ENCODE peak calls at places on chromosomes 11 and 22, in five cellular contexts. One of them, this sample, is unnamed. For H3K4me1, the result is how much of the 10 kb centered on the place peaks cover.

GRCh38 chr11:92500463-92500862 is 275.8 kb downstream of the FAT3 start:
- DNase-seq in H1: no peak
- DNase-seq in HCT116: no peak
- DNase-seq in HepG2: no peak
- DNase-seq in SK-N-SH: no peak
- DNase-seq in this sample: no peak

GRCh38 chr11:57460017-57460755 is at the start of gene RTN4RL2:
- DNase-seq in HepG2: peak
- DNase-seq in SK-N-SH: peak
- DNase-seq in H1: peak
- DNase-seq in HCT116: peak
- DNase-seq in this sample: no peak

GRCh38 chr11:126853732-126854131 is 146.8 kb downstream of the KIRREL3 start:
- DNase-seq in HCT116: no peak
- DNase-seq in SK-N-SH: no peak
- DNase-seq in HepG2: no peak
- DNase-seq in H1: no peak
- DNase-seq in this sample: no peak

GRCh38 chr22:35205141-35205775 is 52.0 kb upstream of the HMGXB4 start:
- DNase-seq in HCT116: no peak
- DNase-seq in H1: no peak
- DNase-seq in SK-N-SH: no peak
- DNase-seq in HepG2: no peak
- DNase-seq in this sample: no peak

GRCh38 chr22:21816787-21817496 is 50.5 kb downstream of the MAPK1 start:
- DNase-seq in H1: no peak
- DNase-seq in HepG2: no peak
- DNase-seq in HCT116: no peak
- DNase-seq in SK-N-SH: peak
- DNase-seq in this sample: no peak

GRCh38 chr22:19454156-19454555 is 6.6 kb upstream of the C22orf39 start:
- DNase-seq in SK-N-SH: no peak
- DNase-seq in HepG2: no peak
- DNase-seq in HCT116: no peak
- DNase-seq in H1: no peak
- DNase-seq in this sample: no peak

GRCh38 chr11:31651208-31651607 is 141.6 kb downstream of the ELP4 start:
- DNase-seq in H1: no peak
- DNase-seq in HepG2: no peak
- DNase-seq in SK-N-SH: no peak
- DNase-seq in HCT116: no peak
- DNase-seq in this sample: no peak

GRCh38 chr11:76606102-76606793 is 64.3 kb downstream of the LRRC32 start:
- DNase-seq in HCT116: no peak
- DNase-seq in H1: peak
- DNase-seq in SK-N-SH: peak
- DNase-seq in HepG2: no peak
- DNase-seq in this sample: no peak

GRCh38 chr11:78645226-78646202 is 70.8 kb upstream of the NARS2 start:
- DNase-seq in HepG2: peak
- DNase-seq in SK-N-SH: peak
- DNase-seq in HCT116: peak
- DNase-seq in H1: peak
- DNase-seq in this sample: peak

GRCh38 chr11:12276356-12276755 is 101.0 kb upstream of the PARVA start:
- DNase-seq in HepG2: no peak
- DNase-seq in SK-N-SH: no peak
- DNase-seq in H1: no peak
- DNase-seq in HCT116: no peak
- DNase-seq in this sample: no peak

GRCh38 chr11:80855975-80856524 is 1415.2 kb upstream of the TENM4 start:
- DNase-seq in SK-N-SH: no peak
- DNase-seq in HepG2: no peak
- DNase-seq in HCT116: no peak
- DNase-seq in H1: no peak
- DNase-seq in this sample: no peak

GRCh38 chr11:124238512-124238911 is 2.4 kb upstream of the OR8G1 start:
- DNase-seq in HCT116: no peak
- DNase-seq in SK-N-SH: no peak
- DNase-seq in HepG2: no peak
- DNase-seq in H1: no peak
- DNase-seq in this sample: no peak

GRCh38 chr11:64687641-64688533 is 35.1 kb downstream of the NRXN2 start:
- DNase-seq in HepG2: no peak
- DNase-seq in SK-N-SH: no peak
- DNase-seq in HCT116: no peak
- DNase-seq in H1: no peak
- DNase-seq in this sample: no peak

GRCh38 chr22:20000246-20001081 is 16.2 kb downstream of the ARVCF start:
- DNase-seq in HCT116: no peak
- DNase-seq in H1: no peak
- DNase-seq in SK-N-SH: peak
- DNase-seq in HepG2: peak
- DNase-seq in this sample: peak

GRCh38 chr22:41538583-41538982 is 5.7 kb downstream of the POLR3H start:
- DNase-seq in HCT116: no peak
- DNase-seq in SK-N-SH: no peak
- DNase-seq in H1: no peak
- DNase-seq in HepG2: no peak
- DNase-seq in this sample: no peak

GRCh38 chr22:38203090-38203810 is 1.5 kb downstream of the MAFF start:
- DNase-seq in HCT116: no peak
- DNase-seq in HepG2: peak
- DNase-seq in SK-N-SH: peak
- DNase-seq in H1: peak
- DNase-seq in this sample: no peak

GRCh38 chr11:108734956-108735559 is 70.2 kb downstream of the DDX10 start:
- DNase-seq in HepG2: peak
- DNase-seq in SK-N-SH: peak
- DNase-seq in H1: no peak
- DNase-seq in HCT116: peak
- DNase-seq in this sample: no peak

DNA sequence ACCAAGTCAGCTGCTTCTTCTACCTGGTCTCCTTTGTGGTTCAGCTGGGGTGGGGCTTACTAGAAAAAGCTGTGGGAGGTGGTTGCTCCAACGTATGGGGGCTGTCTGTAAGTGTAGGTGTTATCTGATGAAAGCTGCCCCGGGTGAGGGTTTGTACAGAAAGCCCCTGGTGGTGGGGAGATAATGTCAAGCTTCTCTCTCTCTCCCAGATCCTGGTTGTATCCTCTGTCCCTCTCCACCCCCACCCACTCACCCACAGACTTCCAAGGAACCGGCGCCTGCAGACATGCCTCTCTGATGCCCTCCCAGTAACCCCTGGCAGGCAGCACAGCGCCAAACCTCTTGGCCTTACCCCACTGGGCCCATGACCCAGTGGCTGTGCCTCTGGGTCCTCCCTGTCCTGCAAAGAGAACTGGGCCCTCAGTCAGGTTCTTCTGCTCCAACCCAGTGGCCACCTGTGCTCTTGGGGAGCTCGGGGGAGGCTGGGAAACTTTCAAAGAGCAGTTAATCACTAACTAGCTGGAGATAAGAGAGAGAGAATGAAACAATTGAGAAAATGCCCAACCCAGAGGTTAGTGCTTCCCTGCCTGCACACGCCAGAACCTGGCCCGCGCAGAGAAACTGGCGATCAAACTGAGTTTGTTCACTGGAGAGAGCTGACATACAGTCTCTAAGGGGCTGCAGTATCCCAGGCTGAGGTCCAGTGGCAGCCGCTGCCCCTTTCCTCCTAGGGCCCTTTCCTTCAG is 20.4 kb upstream of the EHF start:
- DNase-seq in HCT116: peak
- DNase-seq in HepG2: peak
- DNase-seq in H1: no peak
- DNase-seq in SK-N-SH: peak
- DNase-seq in this sample: no peak
- H3K9ac ChIP-seq in HCT116: peak
- H3K9ac ChIP-seq in HepG2: peak
- H3K9ac ChIP-seq in H1: no peak
- H3K9ac ChIP-seq in SK-N-SH: peak
- H3K9ac ChIP-seq in this sample: no peak

DNA sequence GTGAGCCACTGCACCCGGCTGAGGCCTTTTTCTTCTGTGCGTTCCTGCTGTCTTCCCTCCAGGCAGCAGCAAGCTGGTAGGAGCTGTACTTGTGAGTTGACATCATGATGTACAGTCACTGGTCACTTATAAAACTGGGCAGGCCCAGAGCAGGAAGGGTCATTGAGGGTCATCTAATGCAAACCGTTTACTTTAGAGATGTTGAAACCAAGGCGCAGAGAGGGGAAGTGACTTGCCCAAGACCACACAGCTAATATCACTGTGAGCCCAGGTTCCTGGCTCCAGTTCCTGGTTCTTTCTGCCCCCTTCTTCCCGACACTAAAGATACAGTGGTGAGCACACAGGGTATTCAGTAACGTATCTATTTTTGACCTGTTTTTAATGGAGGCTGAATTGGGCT is 27.3 kb downstream of the PTPRJ start:
- DNase-seq in HepG2: no peak
- DNase-seq in HCT116: no peak
- DNase-seq in H1: no peak
- DNase-seq in SK-N-SH: no peak
- DNase-seq in this sample: no peak
- H3K4me1 ChIP-seq in HepG2: under half
- H3K4me1 ChIP-seq in HCT116: under half
- H3K4me1 ChIP-seq in H1: under half
- H3K4me1 ChIP-seq in SK-N-SH: under half
- H3K4me1 ChIP-seq in this sample: under half

DNA sequence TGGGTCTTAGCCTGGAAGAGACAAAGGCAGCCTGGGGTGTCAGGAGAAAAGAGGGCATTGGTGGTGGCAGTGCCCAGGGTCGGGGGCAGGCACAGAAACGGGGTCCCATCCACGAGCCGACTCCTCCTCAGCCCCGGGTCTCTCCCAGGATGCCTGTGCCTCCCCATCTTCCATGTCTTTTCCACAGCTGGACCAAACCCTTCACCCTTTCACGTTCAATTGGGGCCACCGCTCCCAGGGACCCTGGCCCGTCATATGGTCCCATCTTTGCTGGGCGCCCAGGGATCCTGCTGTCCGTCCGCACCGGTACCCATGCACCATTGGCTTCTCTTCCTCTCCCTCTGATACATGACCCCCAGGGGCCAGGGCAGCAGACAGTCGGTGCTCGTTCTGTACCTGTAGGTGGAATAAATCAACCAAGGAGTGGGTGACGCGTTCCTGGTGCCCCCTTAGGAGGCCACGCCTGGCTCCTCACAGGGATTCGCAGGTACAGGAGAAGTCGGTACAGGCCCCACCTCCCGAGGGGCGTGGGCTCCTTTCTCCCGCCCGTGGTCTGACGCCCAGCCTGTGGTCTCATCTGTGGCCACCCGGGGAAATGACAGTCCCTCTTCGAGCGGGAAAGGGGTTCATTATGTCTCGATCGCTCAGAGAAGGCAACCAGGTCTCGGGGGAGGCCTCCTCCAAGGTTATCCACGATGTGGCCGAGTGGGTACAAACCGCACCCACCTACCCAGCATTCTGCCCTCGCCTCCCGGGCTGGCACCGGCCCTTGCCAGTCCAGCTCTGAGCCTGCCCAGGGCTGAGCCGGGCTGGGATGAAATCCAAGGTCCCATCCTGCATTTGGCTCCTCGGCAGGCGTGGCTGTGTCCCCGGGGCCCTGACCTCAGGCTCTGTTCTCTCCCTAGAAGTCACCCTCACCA is 1493.6 kb downstream of the BRD1 start:
- DNase-seq in SK-N-SH: no peak
- DNase-seq in H1: no peak
- DNase-seq in HCT116: no peak
- DNase-seq in HepG2: no peak
- DNase-seq in this sample: no peak
- TF ChIP-seq YY1 in SK-N-SH: no peak
- TF ChIP-seq YY1 in H1: no peak
- TF ChIP-seq YY1 in HCT116: no peak
- TF ChIP-seq YY1 in HepG2: no peak
- TF ChIP-seq YY1 in this sample: no peak

GRCh38 chr11:7486731-7487130 is 1.4 kb downstream of the OLFML1 start:
- DNase-seq in HCT116: no peak
- DNase-seq in HepG2: no peak
- DNase-seq in H1: no peak
- DNase-seq in SK-N-SH: no peak
- DNase-seq in this sample: no peak
- H3K9ac ChIP-seq in HCT116: no peak
- H3K9ac ChIP-seq in HepG2: no peak
- H3K9ac ChIP-seq in H1: no peak
- H3K9ac ChIP-seq in SK-N-SH: no peak
- H3K9ac ChIP-seq in this sample: no peak

GRCh38 chr11:86175585-86175984 is 69.0 kb upstream of the EED start:
- DNase-seq in H1: no peak
- DNase-seq in HepG2: no peak
- DNase-seq in HCT116: no peak
- DNase-seq in SK-N-SH: no peak
- DNase-seq in this sample: no peak
- H3K4me1 ChIP-seq in H1: under half
- H3K4me1 ChIP-seq in HepG2: under half
- H3K4me1 ChIP-seq in HCT116: under half
- H3K4me1 ChIP-seq in SK-N-SH: under half
- H3K4me1 ChIP-seq in this sample: under half